ENCODE peak calls at places on chromosomes 16 and 17, in four cellular contexts. W, P, X and H are unnamed samples.

GRCh38 chr17:81251091-81251942 is 12.2 kb downstream of the NDUFAF8 start:
- DNase-seq in W (no peak), P (no peak), X (no peak), H (no peak)

GRCh38 chr17:36470499-36470898 is 16.0 kb upstream of the ZNHIT3 start:
- DNase-seq in W (no peak), P (no peak), X (no peak), H (no peak)

GRCh38 chr17:58587713-58588117 is 73.3 kb upstream of the MTMR4 start:
- DNase-seq in W (peak; percentile 22), P (peak; percentile 74), X (no peak), H (peak; percentile 92)

GRCh38 chr17:17354560-17355357 is 51.6 kb downstream of the NT5M start:
- DNase-seq in W (peak; percentile 41), P (peak; percentile 90), X (no peak), H (peak; percentile 84)

GRCh38 chr16:81107506-81107905 is 11.3 kb upstream of the GCSH start:
- DNase-seq in W (no peak), P (no peak), X (no peak), H (no peak)

GRCh38 chr16:49664221-49665215 is 191.4 kb downstream of the ZNF423 start:
- DNase-seq in W (no peak), P (no peak), X (no peak), H (no peak)

GRCh38 chr16:58094791-58095574 is 34.2 kb downstream of the CFAP20 start:
- DNase-seq in W (no peak), P (no peak), X (no peak), H (no peak)

GRCh38 chr16:69619514-69619913 is 53.7 kb downstream of the NFAT5 start:
- DNase-seq in W (no peak), P (no peak), X (no peak), H (no peak)

GRCh38 chr17:50660042-50660886 is 25.6 kb downstream of the ABCC3 start:
- DNase-seq in W (no peak), P (no peak), X (no peak), H (no peak)

GRCh38 chr17:16593356-16594102 is 24.5 kb upstream of the ZNF287 start:
- DNase-seq in W (no peak), P (no peak), X (no peak), H (no peak)

GRCh38 chr17:18910881-18911280 is 41.1 kb upstream of the SLC5A10 start:
- DNase-seq in W (no peak), P (no peak), X (no peak), H (no peak)

GRCh38 chr17:17140590-17140980 is 65.5 kb downstream of the PLD6 start:
- DNase-seq in W (no peak), P (no peak), X (no peak), H (no peak)

GRCh38 chr17:12463102-12463501 is 202.6 kb upstream of the MYOCD start:
- DNase-seq in W (no peak), P (no peak), X (peak; percentile 29), H (no peak)

GRCh38 chr17:40615295-40615988 is 32.2 kb downstream of the SMARCE1 start:
- DNase-seq in W (no peak), P (peak; percentile 84), X (no peak), H (peak; percentile 87)

GRCh38 chr16:3444032-3444388 is 530 bp downstream of the NAA60 start:
- DNase-seq in W (peak; percentile 32), P (no peak), X (peak; percentile 26), H (peak; percentile 29)

GRCh38 chr16:67395105-67395457 is 1.8 kb upstream of the TPPP3 start:
- DNase-seq in W (no peak), P (peak; percentile 42), X (no peak), H (no peak)

GRCh38 chr17:38605852-38606645 is at the start of gene SRCIN1:
- DNase-seq in W (peak; percentile 15), P (peak; percentile 82), X (no peak), H (peak; percentile 71)